ENCODE peak calls at places on chromosomes 12 and 14, in five cellular contexts. V is uterus, D is ovary, N is A549, Y is NB4. Q is an unnamed sample.
A peak's percentile ranks its signal among the peaks of the same experiment; 100 is the strongest.

GRCh38 chr12:33439587-33440011 is at the start of gene SYT10:
- DNase-seq in N (no peak), V (no peak), D (no peak), Y (no peak), Q (no peak)

GRCh38 chr12:92627511-92627910 is 75.3 kb upstream of the PLEKHG7 start:
- DNase-seq in Y (no peak), D (no peak), N (no peak), V (no peak), Q (no peak)

GRCh38 chr12:102342281-102343006 is 137.9 kb downstream of the IGF1 start:
- DNase-seq in N (no peak), V (no peak), D (no peak), Y (no peak), Q (no peak)

GRCh38 chr14:101979666-101980065 is 15.3 kb downstream of the DYNC1H1 start:
- DNase-seq in V (no peak), N (no peak), Y (no peak), D (no peak), Q (no peak)

GRCh38 chr14:58920230-58920629 is 268.2 kb upstream of the DAAM1 start:
- DNase-seq in N (no peak), Y (no peak), V (no peak), D (no peak), Q (no peak)

GRCh38 chr14:93538411-93538810 is 107.7 kb downstream of the UNC79 start:
- DNase-seq in D (no peak), V (no peak), Y (peak; percentile 52), N (peak; percentile 67), Q (no peak)

GRCh38 chr12:93122569-93123091 is 193.5 kb upstream of the EEA1 start:
- DNase-seq in N (no peak), Y (no peak), V (no peak), D (no peak), Q (no peak)

GRCh38 chr14:94555991-94556390 is 5.3 kb upstream of the SERPINA4 start:
- DNase-seq in V (no peak), Y (no peak), D (no peak), N (no peak), Q (no peak)

GRCh38 chr14:68703093-68703492 is 89.8 kb downstream of the ZFP36L1 start:
- DNase-seq in V (peak; percentile 58), D (no peak), N (peak; percentile 58), Y (peak; percentile 60), Q (peak; percentile 73)

GRCh38 chr12:97005612-97006011 is 98.6 kb downstream of the NEDD1 start:
- DNase-seq in Y (no peak), D (no peak), V (no peak), N (no peak), Q (no peak)

GRCh38 chr12:31387466-31387865 is 61.5 kb upstream of the SINHCAF start:
- DNase-seq in Y (no peak), N (no peak), D (no peak), V (no peak), Q (no peak)

GRCh38 chr14:60204843-60205774 is 39.9 kb upstream of the DHRS7 start:
- DNase-seq in N (no peak), D (no peak), V (no peak), Y (no peak), Q (no peak)

GRCh38 chr14:59321184-59321952 is 132.9 kb downstream of the DAAM1 start:
- DNase-seq in D (no peak), N (no peak), Y (no peak), V (no peak), Q (no peak)

GRCh38 chr12:116818341-116818856 is 62.8 kb downstream of the HRK start:
- DNase-seq in D (peak; percentile 37), N (no peak), Y (peak; percentile 21), V (peak; percentile 35), Q (no peak)

GRCh38 chr14:37145395-37145794 is 27.0 kb downstream of the SLC25A21 start:
- DNase-seq in Y (no peak), D (no peak), V (no peak), N (no peak), Q (no peak)

GRCh38 chr14:58131386-58131785 is 20.6 kb downstream of the ARMH4 start:
- DNase-seq in V (no peak), N (peak; percentile 10), D (no peak), Y (no peak), Q (no peak)

GRCh38 chr14:89429206-89430091 is 12.4 kb upstream of the FOXN3 start:
- DNase-seq in V (no peak), Y (peak; percentile 62), N (no peak), D (no peak), Q (no peak)

GRCh38 chr14:74649167-74649566 is 37.1 kb upstream of the LTBP2 start:
- DNase-seq in V (no peak), N (no peak), Y (no peak), D (no peak), Q (no peak)

GRCh38 chr12:4791497-4791896 is 71.3 kb downstream of the GALNT8 start:
- DNase-seq in D (no peak), N (no peak), V (no peak), Y (no peak), Q (no peak)

GRCh38 chr12:41437578-41437977 is 249.5 kb downstream of the PDZRN4 start:
- DNase-seq in D (no peak), N (no peak), Y (no peak), V (no peak), Q (no peak)

GRCh38 chr14:35220027-35220676 is 72.0 kb upstream of the PSMA6 start:
- DNase-seq in Y (no peak), D (no peak), V (no peak), N (no peak), Q (no peak)

GRCh38 chr12:131205534-131205933 is 251.8 kb downstream of the ADGRD1 start:
- DNase-seq in N (no peak), V (no peak), D (no peak), Y (no peak), Q (no peak)

GRCh38 chr12:27277846-27278260 is 33.8 kb downstream of the STK38L start:
- DNase-seq in D (peak; percentile 39), Y (no peak), N (peak; percentile 62), V (peak; percentile 74), Q (peak; percentile 7)

DNA sequence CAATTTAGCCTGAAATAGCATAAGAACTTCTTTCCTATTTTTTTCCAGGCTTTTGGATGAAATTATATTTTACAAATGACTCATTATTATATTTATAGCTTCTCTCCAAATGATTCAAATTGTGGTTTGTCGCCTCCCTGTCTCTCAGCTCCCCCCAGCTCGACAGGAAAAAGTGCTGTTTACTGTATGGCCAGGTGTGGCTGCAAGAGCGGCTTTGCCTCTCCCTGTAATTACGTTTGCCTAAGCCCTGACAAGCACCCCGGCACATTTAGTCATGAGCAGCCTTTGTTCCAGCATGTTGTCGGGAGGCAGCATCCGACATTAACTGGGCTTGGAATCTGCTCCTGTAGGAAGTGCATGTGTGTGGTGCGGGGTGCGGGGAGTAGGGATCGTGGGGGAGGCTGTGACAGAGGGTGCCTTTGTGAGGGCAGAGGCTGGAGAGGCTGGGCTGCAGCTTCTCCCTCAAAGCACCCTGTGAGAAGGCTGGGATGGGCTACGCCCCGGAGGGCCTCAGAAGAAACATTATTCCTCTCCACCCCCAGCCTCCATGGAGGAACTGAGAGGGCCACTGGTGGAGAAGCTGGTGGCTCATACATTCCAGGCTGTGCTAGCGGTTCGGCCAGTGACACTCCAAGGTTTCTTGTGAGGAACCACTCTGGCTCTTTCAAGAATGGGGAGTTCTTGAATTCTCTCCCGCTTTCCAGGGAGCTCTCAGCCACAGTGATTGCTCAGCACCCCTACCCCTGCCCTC is 42.1 kb upstream of the CTDSP2 start:
- DNase-seq in N (no peak), D (peak; percentile 58), Y (no peak), V (peak; percentile 67), Q (peak; percentile 32)
- TF ChIP-seq POLR2A in N (no peak), D (no peak), Y (no peak), V (no peak), Q (peak; percentile 17)

GRCh38 chr14:55101698-55102097 is 27.4 kb upstream of the LGALS3 start:
- DNase-seq in V (no peak), D (no peak), Y (no peak), N (no peak), Q (no peak)

GRCh38 chr14:55099741-55100140 is 29.3 kb upstream of the LGALS3 start:
- DNase-seq in N (no peak), V (peak; percentile 27), Y (no peak), D (no peak), Q (no peak)

GRCh38 chr14:55104051-55104954 is 24.7 kb upstream of the LGALS3 start:
- DNase-seq in V (no peak), D (no peak), N (peak; percentile 21), Y (peak; percentile 78), Q (no peak)

GRCh38 chr14:55103005-55103640 is 25.9 kb upstream of the LGALS3 start:
- DNase-seq in V (peak; percentile 94), D (peak; percentile 88), N (peak; percentile 96), Y (peak; percentile 86), Q (peak; percentile 63)

GRCh38 chr14:55102141-55102547 is 26.9 kb upstream of the LGALS3 start:
- DNase-seq in D (peak; percentile 77), N (peak; percentile 84), Y (peak; percentile 94), V (peak; percentile 85), Q (peak; percentile 26)
- TF ChIP-seq POLR2A in D (no peak), N (no peak), Y (peak; percentile 24), V (peak; percentile 35), Q (no peak)

DNA sequence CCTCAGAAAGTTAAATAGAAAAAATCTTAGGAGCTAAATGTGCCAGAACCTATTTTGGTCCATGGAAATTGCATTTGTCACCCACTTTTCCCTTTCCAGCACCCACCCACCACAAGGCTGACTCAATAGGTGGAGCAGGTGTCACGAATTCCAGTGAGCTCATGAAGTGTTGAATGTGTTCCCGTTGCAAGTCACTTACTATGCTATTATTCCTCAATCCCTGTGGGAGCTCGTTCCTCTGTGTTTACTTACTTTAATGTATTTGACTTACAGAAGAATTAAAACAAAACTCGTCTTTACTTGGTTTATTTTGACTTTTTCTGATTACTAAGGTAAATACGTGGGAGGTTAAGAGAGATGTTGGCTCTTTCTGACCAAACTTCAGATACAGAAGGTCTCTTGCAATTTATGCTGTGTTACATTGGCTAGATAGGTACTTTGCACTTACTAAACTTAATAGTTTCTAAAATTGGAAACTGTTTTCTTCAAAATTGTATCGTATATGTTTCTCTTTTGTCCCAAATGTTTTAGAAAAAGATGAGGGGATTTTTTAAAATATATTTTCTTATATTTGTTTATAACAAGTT is 269.4 kb upstream of the NOVA1 start:
- DNase-seq in Y (no peak), D (no peak), V (no peak), N (peak; percentile 74), Q (no peak)
- TF ChIP-seq POLR2A in Y (no peak), D (no peak), V (no peak), N (no peak), Q (no peak)

GRCh38 chr14:76904740-76905569 is 78.7 kb downstream of the LRRC74A start:
- DNase-seq in V (peak; percentile 71), D (peak; percentile 49), Y (peak; percentile 90), N (peak; percentile 99), Q (peak; percentile 85)

GRCh38 chr14:76909266-76909665 is 83.1 kb downstream of the LRRC74A start:
- DNase-seq in N (peak; percentile 55), V (no peak), Y (no peak), D (no peak), Q (no peak)

GRCh38 chr14:76910371-76910890 is 84.2 kb downstream of the LRRC74A start:
- DNase-seq in D (no peak), N (no peak), Y (no peak), V (no peak), Q (no peak)

GRCh38 chr14:76911473-76911872 is 85.3 kb downstream of the LRRC74A start:
- DNase-seq in V (no peak), N (no peak), Y (no peak), D (no peak), Q (no peak)

DNA sequence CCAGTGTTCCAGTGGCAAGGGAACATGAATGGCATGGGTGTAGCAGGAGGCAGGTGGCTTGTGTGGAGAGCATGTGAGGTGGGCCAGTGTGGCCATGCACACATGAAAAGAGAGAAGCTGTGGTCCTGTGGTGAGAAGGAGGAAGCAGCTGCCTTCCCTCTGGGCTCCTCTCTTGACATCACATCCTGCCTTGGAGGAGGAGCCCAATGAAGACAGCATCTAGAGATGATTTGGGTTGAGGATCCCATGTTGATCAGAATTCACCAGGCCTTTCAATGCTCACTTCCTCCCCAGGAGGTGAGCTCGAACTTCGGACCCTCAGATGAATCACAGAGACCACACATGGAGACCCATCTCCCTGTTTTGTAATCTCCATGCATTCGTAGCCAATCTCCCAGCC is 82.6 kb downstream of the LRRC74A start:
- DNase-seq in Y (peak; percentile 88), V (no peak), N (peak; percentile 80), D (no peak), Q (no peak)
- TF ChIP-seq POLR2A in Y (no peak), V (no peak), N (no peak), D (no peak), Q (no peak)

Q was measured in H54.